ENCODE peak calls at places on chromosomes 7 and 10, in four cellular contexts. One of them, this sample, is unnamed.

GRCh38 chr10:92993671-92994304 is 66.8 kb upstream of the CYP26C1 start:
- DNase-seq in WTC11: no peak
- DNase-seq in AG08395: no peak
- DNase-seq in left kidney: peak
- DNase-seq in this sample: no peak

GRCh38 chr7:151566897-151567320 is 47.2 kb upstream of the RHEB start:
- DNase-seq in WTC11: peak
- DNase-seq in AG08395: peak
- DNase-seq in left kidney: peak
- DNase-seq in this sample: peak

GRCh38 chr10:110069502-110069982 is 61.8 kb downstream of the ADD3 start:
- DNase-seq in WTC11: no peak
- DNase-seq in AG08395: no peak
- DNase-seq in left kidney: peak
- DNase-seq in this sample: no peak

GRCh38 chr10:96292971-96293909 is 11.0 kb upstream of the DNTT start:
- DNase-seq in WTC11: no peak
- DNase-seq in AG08395: peak
- DNase-seq in left kidney: peak
- DNase-seq in this sample: peak

GRCh38 chr10:16518822-16519221 is 2.9 kb downstream of the C1QL3 start:
- DNase-seq in WTC11: no peak
- DNase-seq in AG08395: no peak
- DNase-seq in left kidney: peak
- DNase-seq in this sample: no peak

GRCh38 chr7:47931788-47932425 is 16.4 kb downstream of the PKD1L1 start:
- DNase-seq in WTC11: no peak
- DNase-seq in AG08395: peak
- DNase-seq in left kidney: no peak
- DNase-seq in this sample: peak

GRCh38 chr10:15163261-15163864 is 5.1 kb downstream of the NMT2 start:
- DNase-seq in WTC11: no peak
- DNase-seq in AG08395: no peak
- DNase-seq in left kidney: no peak
- DNase-seq in this sample: no peak

GRCh38 chr7:194257-194995 is 2.1 kb downstream of the FAM20C start:
- DNase-seq in WTC11: peak
- DNase-seq in AG08395: peak
- DNase-seq in left kidney: peak
- DNase-seq in this sample: peak

GRCh38 chr10:112955736-112956421 is 5.8 kb downstream of the TCF7L2 start:
- DNase-seq in WTC11: no peak
- DNase-seq in AG08395: no peak
- DNase-seq in left kidney: peak
- DNase-seq in this sample: peak

GRCh38 chr10:49679480-49679893 is at the start of gene C10orf53:
- DNase-seq in WTC11: peak
- DNase-seq in AG08395: peak
- DNase-seq in left kidney: peak
- DNase-seq in this sample: peak

GRCh38 chr10:71878327-71879034 is 27.4 kb upstream of the PSAP start:
- DNase-seq in WTC11: peak
- DNase-seq in AG08395: no peak
- DNase-seq in left kidney: no peak
- DNase-seq in this sample: no peak